ENCODE peak calls at places on chromosomes 11 and 22, in nine cellular contexts. D, U, V, N, T, H, B, J and I are unnamed samples.

GRCh38 chr11:74072721-74073120 is 63.8 kb upstream of the UCP3 start:
- DNase-seq in N (no peak), H (no peak), J (no peak), T (no peak), V (no peak), B (no peak), D (no peak), U (no peak), I (no peak)

GRCh38 chr22:26535499-26535898 is 23.2 kb upstream of the TFIP11 start:
- DNase-seq in D (no peak), B (no peak), T (no peak), H (no peak), V (no peak), U (no peak), J (no peak), N (no peak), I (no peak)

GRCh38 chr11:1520987-1521349 is 34.4 kb upstream of the MOB2 start:
- DNase-seq in T (peak), N (no peak), B (no peak), J (no peak), D (no peak), U (no peak), H (no peak), V (no peak), I (no peak)

GRCh38 chr22:41478891-41479521 is 10.1 kb downstream of the ACO2 start:
- DNase-seq in U (no peak), N (no peak), V (no peak), D (no peak), B (no peak), T (no peak), J (no peak), H (no peak), I (no peak)

GRCh38 chr22:44395116-44396005 is 82.6 kb upstream of the SHISAL1 start:
- DNase-seq in T (no peak), J (no peak), N (peak), H (no peak), D (no peak), V (no peak), B (no peak), U (no peak), I (peak)

GRCh38 chr11:6397636-6398035 is 7.4 kb downstream of the SMPD1 start:
- DNase-seq in H (no peak), J (no peak), B (no peak), T (no peak), D (no peak), V (no peak), U (no peak), N (no peak), I (no peak)

GRCh38 chr22:50169774-50170341 is 673 bp upstream of the PANX2 start:
- DNase-seq in U (no peak), D (no peak), H (no peak), J (no peak), B (no peak), V (no peak), N (no peak), T (no peak), I (no peak)

GRCh38 chr22:47588583-47588970 is 826.1 kb downstream of the TBC1D22A start:
- DNase-seq in V (no peak), B (no peak), D (no peak), U (no peak), N (no peak), T (no peak), J (no peak), H (no peak), I (peak)

GRCh38 chr11:66619080-66619554 is 2.7 kb downstream of the RBM14 start:
- DNase-seq in U (no peak), D (peak), T (no peak), J (no peak), V (no peak), N (no peak), B (no peak), H (no peak), I (no peak)